ENCODE peak calls at places on chromosomes 4 and X, in seven cellular contexts. S is effector memory CD4-positive, alpha-beta T cell; F is heart left ventricle; E is naive thymus-derived CD4-positive, alpha-beta T cell; T is epithelial cell of esophagus; C is foreskin fibroblast; Z is AG04450. W is an unnamed sample.

GRCh38 chr4:163494360-163495241 is at the start of gene TMA16:
- DNase-seq in S (peak; percentile 57), F (peak; percentile 89), E (peak; percentile 87), T (peak; percentile 96), C (peak; percentile 90), Z (peak; percentile 87), W (peak; percentile 59)

GRCh38 chr4:73086095-73086869 is 16.8 kb upstream of the COX18 start:
- DNase-seq in S (no peak), F (no peak), E (no peak), T (no peak), C (no peak), Z (no peak), W (no peak)

GRCh38 chr4:76949293-76950051 is at the start of gene SEPTIN11:
- DNase-seq in S (peak; percentile 76), F (peak; percentile 97), E (peak; percentile 72), T (peak; percentile 93), C (peak; percentile 95), Z (peak; percentile 86), W (no peak)

GRCh38 chr4:169963998-169964397 is 62.2 kb downstream of the MFAP3L start:
- DNase-seq in S (no peak), F (no peak), E (no peak), T (no peak), C (no peak), Z (no peak), W (no peak)

GRCh38 chr4:83413676-83414075 is 41.9 kb downstream of the HELQ start:
- DNase-seq in S (no peak), F (no peak), E (no peak), T (peak; percentile 14), C (no peak), Z (no peak), W (no peak)

GRCh38 chr4:145679991-145680455 is at the start of gene C4orf51:
- DNase-seq in S (no peak), F (no peak), E (no peak), T (peak; percentile 59), C (peak; percentile 37), Z (peak; percentile 4), W (peak; percentile 68)

GRCh38 chrX:70613295-70613694 is 168.7 kb downstream of the DLG3 start:
- DNase-seq in S (no peak), F (no peak), E (no peak), T (peak; percentile 50), C (no peak), Z (no peak), W (peak; percentile 6)

GRCh38 chrX:71103110-71103983 is 3.2 kb downstream of the CXorf65 start:
- DNase-seq in S (peak; percentile 39), F (peak; percentile 28), E (peak; percentile 47), T (no peak), C (no peak), Z (no peak), W (no peak)

GRCh38 chr4:158578476-158578875 is 56.8 kb downstream of the RXFP1 start:
- DNase-seq in S (no peak), F (no peak), E (no peak), T (peak; percentile 62), C (peak; percentile 19), Z (no peak), W (no peak)

GRCh38 chr4:15253346-15253745 is 174.5 kb upstream of the C1QTNF7 start:
- DNase-seq in S (no peak), F (no peak), E (no peak), T (no peak), C (no peak), Z (no peak), W (no peak)

GRCh38 chr4:135240796-135241195 is 1039.2 kb upstream of the PABPC4L start:
- DNase-seq in S (no peak), F (no peak), E (no peak), T (no peak), C (no peak), Z (peak; percentile 10), W (no peak)

GRCh38 chrX:70166601-70167590 is 10.4 kb upstream of the DGAT2L6 start:
- DNase-seq in S (no peak), F (no peak), E (peak; percentile 22), T (peak; percentile 76), C (peak; percentile 70), Z (peak; percentile 44), W (no peak)

GRCh38 chr4:98377626-98378025 is 116.4 kb downstream of the RAP1GDS1 start:
- DNase-seq in S (no peak), F (no peak), E (no peak), T (no peak), C (no peak), Z (no peak), W (no peak)

GRCh38 chr4:151668687-151669402 is 92.0 kb downstream of the GATB start:
- DNase-seq in S (no peak), F (no peak), E (no peak), T (peak; percentile 65), C (peak; percentile 20), Z (peak; percentile 38), W (no peak)

GRCh38 chrX:104118765-104119164 is 6.4 kb downstream of the ZCCHC18 start:
- DNase-seq in S (no peak), F (no peak), E (no peak), T (no peak), C (no peak), Z (no peak), W (no peak)

GRCh38 chr4:169956441-169956840 is 69.8 kb downstream of the MFAP3L start:
- DNase-seq in S (no peak), F (no peak), E (no peak), T (no peak), C (no peak), Z (no peak), W (no peak)

GRCh38 chrX:20362268-20363002 is 95.7 kb upstream of the RPS6KA3 start:
- DNase-seq in S (no peak), F (no peak), E (no peak), T (peak; percentile 72), C (peak; percentile 25), Z (no peak), W (peak; percentile 61)

GRCh38 chr4:39814403-39815185 is 116.7 kb downstream of the UBE2K start:
- DNase-seq in S (no peak), F (no peak), E (no peak), T (peak; percentile 28), C (peak; percentile 23), Z (no peak), W (no peak)

GRCh38 chr4:153197301-153197700 is 6.9 kb upstream of the TRIM2 start:
- DNase-seq in S (no peak), F (no peak), E (no peak), T (no peak), C (no peak), Z (no peak), W (no peak)

GRCh38 chrX:14598330-14598729 is 69.0 kb downstream of the GLRA2 start:
- DNase-seq in S (no peak), F (no peak), E (no peak), T (no peak), C (no peak), Z (no peak), W (no peak)

GRCh38 chr4:15188581-15189539 is 186.6 kb downstream of the CPEB2 start:
- DNase-seq in S (no peak), F (no peak), E (no peak), T (no peak), C (no peak), Z (no peak), W (no peak)

GRCh38 chr4:113732-114131 is 10.6 kb upstream of the ZNF718 start:
- DNase-seq in S (no peak), F (no peak), E (no peak), T (no peak), C (no peak), Z (no peak), W (no peak)

GRCh38 chrX:40647307-40648197 is at the start of gene CXorf38:
- DNase-seq in S (peak; percentile 88), F (peak; percentile 95), E (peak; percentile 90), T (peak; percentile 83), C (peak; percentile 82), Z (peak; percentile 54), W (no peak)

GRCh38 chrX:40646489-40647306 is 663 bp downstream of the CXorf38 start:
- DNase-seq in S (no peak), F (peak; percentile 55), E (peak; percentile 34), T (peak; percentile 24), C (no peak), Z (no peak), W (no peak)

GRCh38 chrX:40644175-40644574 is 3.2 kb downstream of the CXorf38 start:
- DNase-seq in S (no peak), F (no peak), E (no peak), T (no peak), C (peak; percentile 42), Z (no peak), W (no peak)

GRCh38 chrX:40644821-40645358 is 2.5 kb downstream of the CXorf38 start:
- DNase-seq in S (peak; percentile 4), F (peak; percentile 62), E (peak; percentile 27), T (peak; percentile 29), C (peak; percentile 55), Z (no peak), W (peak; percentile 26)
- H3K4me3 ChIP-seq in S (peak overlapping the region; percentile 48), F (peak overlapping the region; percentile 6), E (peak overlapping the region; percentile 85), T (peak overlapping the region; percentile 11), C (peak overlapping the region; percentile 47), Z (peak overlapping the region; percentile 54), W (peak overlapping the region; percentile 54)

DNA sequence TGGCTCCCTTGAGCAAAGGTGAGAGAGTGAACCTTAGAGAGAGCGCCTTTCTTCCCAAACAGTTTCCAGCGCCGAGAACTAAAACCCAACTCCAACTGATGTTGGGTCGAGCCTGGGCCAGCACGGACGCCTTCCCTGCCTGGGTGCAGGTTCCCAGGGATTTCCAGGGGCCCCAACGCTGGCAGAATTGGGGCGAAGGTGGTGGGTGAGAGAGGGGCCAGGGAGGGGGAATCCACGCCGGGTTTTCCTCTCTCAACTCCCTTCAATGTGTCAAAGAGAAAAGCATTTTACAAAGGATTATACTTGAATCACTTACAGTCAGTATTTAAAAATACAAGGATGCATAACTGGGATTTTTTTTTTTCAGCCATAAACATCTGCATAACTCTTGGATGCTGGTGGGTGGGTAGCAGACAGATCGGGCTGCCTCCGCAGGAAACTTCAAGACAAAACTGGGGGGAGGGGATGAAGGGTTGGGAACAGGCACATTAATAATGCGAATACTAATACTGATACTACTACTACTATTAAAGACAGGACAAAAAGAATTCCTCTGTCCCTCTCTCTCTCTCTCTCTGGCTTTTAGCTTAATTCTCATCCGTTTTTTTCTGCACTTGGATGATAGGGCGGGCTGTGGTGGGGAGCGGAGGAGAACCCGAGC is 1.3 kb upstream of the ARX start:
- DNase-seq in S (no peak), F (no peak), E (no peak), T (no peak), C (no peak), Z (no peak), W (no peak)
- H3K4me3 ChIP-seq in S (no peak overlapping the region), F (no peak overlapping the region), E (no peak overlapping the region), T (no peak overlapping the region), C (no peak overlapping the region), Z (no peak overlapping the region), W (no peak overlapping the region)

DNA sequence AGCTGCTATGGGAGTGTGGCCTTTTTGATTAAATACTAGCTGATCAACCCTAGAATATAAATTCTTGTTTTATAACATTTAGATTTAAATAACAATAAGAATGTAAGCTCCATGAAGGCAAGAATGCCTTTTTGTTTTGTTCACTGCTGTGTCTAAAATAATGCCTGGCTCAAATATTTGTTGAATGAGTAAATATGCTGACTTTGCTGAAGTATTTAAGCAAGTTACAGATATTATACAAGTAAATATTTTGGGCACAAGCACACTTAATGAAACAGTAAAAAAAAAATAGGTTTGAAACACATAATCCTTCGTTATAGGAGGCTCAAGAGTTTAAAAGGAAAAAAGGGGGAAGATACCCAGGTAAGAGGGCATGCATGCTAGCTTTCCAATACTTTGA is 24.1 kb downstream of the FABP2 start:
- DNase-seq in S (no peak), F (no peak), E (no peak), T (no peak), C (no peak), Z (no peak), W (no peak)
- H3K4me3 ChIP-seq in S (no peak overlapping the region), F (no peak overlapping the region), E (no peak overlapping the region), T (peak overlapping the region; percentile 97), C (peak overlapping the region; percentile 91), Z (peak overlapping the region; percentile 11), W (peak overlapping the region; percentile 89)

GRCh38 chr4:114600066-114600552 is 1.5 kb downstream of the UGT8 start:
- DNase-seq in S (no peak), F (no peak), E (no peak), T (no peak), C (no peak), Z (no peak), W (no peak)
- H3K4me3 ChIP-seq in S (no peak overlapping the region), F (no peak overlapping the region), E (no peak overlapping the region), T (peak overlapping the region; percentile 47), C (no peak overlapping the region), Z (no peak overlapping the region), W (peak overlapping the region; percentile 84)